ENCODE peak calls at places on chromosomes 1 and 21, in five cellular contexts. One of them, this sample, is unnamed.
A peak's percentile ranks its signal among the peaks of the same experiment; 100 is the strongest.

GRCh38 chr1:180777072-180777689 is 135.5 kb upstream of the KIAA1614 start:
- DNase-seq in PC-3: no peak
- DNase-seq in GM23338: no peak
- DNase-seq in neural progenitor cell: no peak
- DNase-seq in MM.1S: no peak
- DNase-seq in this sample: no peak

GRCh38 chr21:37758997-37759396 is 157.3 kb downstream of the KCNJ6 start:
- DNase-seq in PC-3: peak; percentile 53
- DNase-seq in GM23338: peak; percentile 86
- DNase-seq in neural progenitor cell: peak; percentile 70
- DNase-seq in MM.1S: peak; percentile 40
- DNase-seq in this sample: peak; percentile 4

GRCh38 chr1:34984435-34985062 is 598 bp downstream of the TMEM35B start:
- DNase-seq in PC-3: peak; percentile 37
- DNase-seq in GM23338: no peak
- DNase-seq in neural progenitor cell: peak; percentile 39
- DNase-seq in MM.1S: no peak
- DNase-seq in this sample: no peak

GRCh38 chr1:31164291-31164690 is 75.4 kb downstream of the NKAIN1 start:
- DNase-seq in PC-3: no peak
- DNase-seq in GM23338: no peak
- DNase-seq in neural progenitor cell: no peak
- DNase-seq in MM.1S: no peak
- DNase-seq in this sample: no peak

GRCh38 chr1:69421286-69421685 is 146.4 kb upstream of the LRRC7 start:
- DNase-seq in PC-3: no peak
- DNase-seq in GM23338: no peak
- DNase-seq in neural progenitor cell: no peak
- DNase-seq in MM.1S: no peak
- DNase-seq in this sample: no peak

GRCh38 chr21:18764720-18765119 is 361.1 kb upstream of the TMPRSS15 start:
- DNase-seq in PC-3: no peak
- DNase-seq in GM23338: no peak
- DNase-seq in neural progenitor cell: no peak
- DNase-seq in MM.1S: no peak
- DNase-seq in this sample: no peak

GRCh38 chr21:17799414-17800164 is 19.6 kb downstream of the C21orf91 start:
- DNase-seq in PC-3: no peak
- DNase-seq in GM23338: no peak
- DNase-seq in neural progenitor cell: no peak
- DNase-seq in MM.1S: no peak
- DNase-seq in this sample: no peak

GRCh38 chr1:155977607-155978324 is 581 bp downstream of the ARHGEF2 start:
- DNase-seq in PC-3: peak; percentile 31
- DNase-seq in GM23338: peak; percentile 56
- DNase-seq in neural progenitor cell: peak; percentile 67
- DNase-seq in MM.1S: peak; percentile 51
- DNase-seq in this sample: no peak

GRCh38 chr1:7298749-7299151 is 472.3 kb upstream of the VAMP3 start:
- DNase-seq in PC-3: peak; percentile 7
- DNase-seq in GM23338: no peak
- DNase-seq in neural progenitor cell: no peak
- DNase-seq in MM.1S: no peak
- DNase-seq in this sample: no peak

GRCh38 chr1:201282931-201283829 is at the start of gene PKP1:
- DNase-seq in PC-3: peak; percentile 100
- DNase-seq in GM23338: peak; percentile 65
- DNase-seq in neural progenitor cell: peak; percentile 38
- DNase-seq in MM.1S: no peak
- DNase-seq in this sample: no peak

GRCh38 chr1:201042663-201043461 is 19.3 kb upstream of the KIF21B start:
- DNase-seq in PC-3: peak; percentile 92
- DNase-seq in GM23338: peak; percentile 90
- DNase-seq in neural progenitor cell: peak; percentile 85
- DNase-seq in MM.1S: peak; percentile 81
- DNase-seq in this sample: peak; percentile 52

GRCh38 chr1:47682198-47682597 is 244.4 kb downstream of the FOXD2 start:
- DNase-seq in PC-3: no peak
- DNase-seq in GM23338: no peak
- DNase-seq in neural progenitor cell: no peak
- DNase-seq in MM.1S: no peak
- DNase-seq in this sample: no peak

GRCh38 chr1:12617901-12618660 is at the start of gene DHRS3:
- DNase-seq in PC-3: peak; percentile 89
- DNase-seq in GM23338: peak; percentile 91
- DNase-seq in neural progenitor cell: peak; percentile 92
- DNase-seq in MM.1S: peak; percentile 37
- DNase-seq in this sample: peak; percentile 65

GRCh38 chr1:223135176-223135575 is 7.9 kb downstream of the TLR5 start:
- DNase-seq in PC-3: peak; percentile 94
- DNase-seq in GM23338: no peak
- DNase-seq in neural progenitor cell: no peak
- DNase-seq in MM.1S: no peak
- DNase-seq in this sample: peak; percentile 47

GRCh38 chr1:26468911-26469310 is 3.3 kb upstream of the HMGN2 start:
- DNase-seq in PC-3: no peak
- DNase-seq in GM23338: no peak
- DNase-seq in neural progenitor cell: peak; percentile 50
- DNase-seq in MM.1S: no peak
- DNase-seq in this sample: peak; percentile 62

GRCh38 chr21:29146726-29147125 is 16.3 kb downstream of the MAP3K7CL start:
- DNase-seq in PC-3: no peak
- DNase-seq in GM23338: no peak
- DNase-seq in neural progenitor cell: no peak
- DNase-seq in MM.1S: no peak
- DNase-seq in this sample: no peak

GRCh38 chr21:29145837-29146453 is 15.5 kb downstream of the MAP3K7CL start:
- DNase-seq in PC-3: no peak
- DNase-seq in GM23338: no peak
- DNase-seq in neural progenitor cell: no peak
- DNase-seq in MM.1S: no peak
- DNase-seq in this sample: no peak

GRCh38 chr21:29145354-29145782 is 14.9 kb downstream of the MAP3K7CL start:
- DNase-seq in PC-3: peak; percentile 97
- DNase-seq in GM23338: no peak
- DNase-seq in neural progenitor cell: no peak
- DNase-seq in MM.1S: no peak
- DNase-seq in this sample: no peak

GRCh38 chr21:29149771-29150425 is 19.5 kb downstream of the MAP3K7CL start:
- DNase-seq in PC-3: peak; percentile 64
- DNase-seq in GM23338: no peak
- DNase-seq in neural progenitor cell: no peak
- DNase-seq in MM.1S: no peak
- DNase-seq in this sample: no peak

GRCh38 chr21:29148535-29148934 is 18.1 kb downstream of the MAP3K7CL start:
- DNase-seq in PC-3: no peak
- DNase-seq in GM23338: no peak
- DNase-seq in neural progenitor cell: no peak
- DNase-seq in MM.1S: no peak
- DNase-seq in this sample: no peak
- H3F3A ChIP-seq in PC-3: no peaks in the 10 kb centered on the region
- H3F3A ChIP-seq in GM23338: no peaks in the 10 kb centered on the region
- H3F3A ChIP-seq in neural progenitor cell: no peaks in the 10 kb centered on the region
- H3F3A ChIP-seq in MM.1S: no peaks in the 10 kb centered on the region
- H3F3A ChIP-seq in this sample: peaks cover 18% of the 10 kb centered on the region

GRCh38 chr1:91527781-91528180 is 27.1 kb downstream of the CDC7 start:
- DNase-seq in PC-3: no peak
- DNase-seq in GM23338: no peak
- DNase-seq in neural progenitor cell: no peak
- DNase-seq in MM.1S: no peak
- DNase-seq in this sample: no peak

GRCh38 chr1:91526496-91526895 is 25.8 kb downstream of the CDC7 start:
- DNase-seq in PC-3: no peak
- DNase-seq in GM23338: no peak
- DNase-seq in neural progenitor cell: no peak
- DNase-seq in MM.1S: no peak
- DNase-seq in this sample: no peak

GRCh38 chr1:91535441-91535840 is 34.8 kb downstream of the CDC7 start:
- DNase-seq in PC-3: no peak
- DNase-seq in GM23338: no peak
- DNase-seq in neural progenitor cell: no peak
- DNase-seq in MM.1S: no peak
- DNase-seq in this sample: no peak

GRCh38 chr1:91533625-91534024 is 33.0 kb downstream of the CDC7 start:
- DNase-seq in PC-3: no peak
- DNase-seq in GM23338: no peak
- DNase-seq in neural progenitor cell: no peak
- DNase-seq in MM.1S: no peak
- DNase-seq in this sample: no peak

DNA sequence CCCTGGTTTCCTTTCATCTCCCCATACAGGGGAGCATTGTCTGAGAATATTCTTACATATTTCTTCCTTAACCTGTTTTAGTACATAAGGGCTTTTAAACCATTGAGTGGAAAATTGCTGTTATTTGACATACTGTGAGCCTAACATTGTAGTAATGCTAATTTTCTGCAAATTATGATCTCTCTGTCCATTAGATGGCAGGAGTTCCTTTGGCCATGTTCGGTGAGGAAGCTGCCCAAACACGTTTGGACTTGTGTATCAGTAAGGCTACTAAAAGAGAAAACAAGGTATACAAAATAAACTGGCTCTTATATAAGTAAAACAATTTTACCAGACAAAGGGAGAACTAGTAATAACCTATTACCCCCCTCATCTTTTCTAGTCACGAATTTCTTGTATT is 29.2 kb downstream of the CDC7 start:
- DNase-seq in PC-3: peak; percentile 58
- DNase-seq in GM23338: no peak
- DNase-seq in neural progenitor cell: no peak
- DNase-seq in MM.1S: no peak
- DNase-seq in this sample: peak; percentile 58
- TF ChIP-seq CTCF in PC-3: peak; percentile 71
- TF ChIP-seq CTCF in GM23338: peak; percentile 51
- TF ChIP-seq CTCF in neural progenitor cell: peak; percentile 50
- TF ChIP-seq CTCF in MM.1S: peak; percentile 19
- TF ChIP-seq CTCF in this sample: peak; percentile 83

GRCh38 chr1:9058465-9058864 is 11.0 kb downstream of the SLC2A5 start:
- DNase-seq in PC-3: no peak
- DNase-seq in GM23338: no peak
- DNase-seq in neural progenitor cell: peak; percentile 24
- DNase-seq in MM.1S: no peak
- DNase-seq in this sample: no peak

GRCh38 chr1:9059944-9060744 is 9.3 kb downstream of the SLC2A5 start:
- DNase-seq in PC-3: no peak
- DNase-seq in GM23338: no peak
- DNase-seq in neural progenitor cell: no peak
- DNase-seq in MM.1S: no peak
- DNase-seq in this sample: no peak

GRCh38 chr1:9062846-9063245 is 6.6 kb downstream of the SLC2A5 start:
- DNase-seq in PC-3: no peak
- DNase-seq in GM23338: no peak
- DNase-seq in neural progenitor cell: no peak
- DNase-seq in MM.1S: no peak
- DNase-seq in this sample: no peak

GRCh38 chr1:9061949-9062555 is 7.4 kb downstream of the SLC2A5 start:
- DNase-seq in PC-3: no peak
- DNase-seq in GM23338: no peak
- DNase-seq in neural progenitor cell: no peak
- DNase-seq in MM.1S: no peak
- DNase-seq in this sample: no peak

DNA sequence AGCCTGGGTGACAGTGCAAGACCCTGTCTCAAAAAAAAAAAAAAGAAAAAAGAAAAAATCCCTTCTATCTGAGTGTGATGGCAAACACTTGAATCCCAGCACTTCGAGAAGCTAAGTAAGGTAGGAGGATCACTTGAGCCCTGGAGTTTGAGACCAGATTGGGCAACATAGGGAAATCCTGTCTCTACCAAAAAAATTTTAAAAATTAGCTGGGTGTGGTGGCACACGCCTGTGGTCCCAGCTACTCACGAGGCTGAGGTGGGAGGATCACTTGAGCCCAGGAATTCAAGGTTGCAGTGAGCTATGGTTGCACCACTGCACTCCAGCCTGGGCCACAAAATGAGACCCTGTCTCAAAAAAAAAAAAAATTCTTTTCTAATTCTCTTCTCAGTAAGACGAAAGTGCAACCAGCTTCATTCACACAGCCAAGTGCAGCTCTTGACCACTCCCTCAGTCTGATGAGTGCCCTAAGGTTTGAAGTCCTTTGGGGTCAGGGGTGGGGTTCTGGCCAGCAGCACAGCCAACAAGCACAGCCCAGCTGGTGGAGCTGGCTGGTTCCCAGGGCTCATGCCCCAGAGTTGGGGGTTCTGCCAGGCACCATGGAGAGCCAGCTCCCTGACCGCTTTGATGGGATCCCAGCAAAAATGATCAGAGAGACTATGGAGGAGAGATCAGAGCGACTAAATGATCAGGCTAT is 8.0 kb downstream of the SLC2A5 start:
- DNase-seq in PC-3: no peak
- DNase-seq in GM23338: no peak
- DNase-seq in neural progenitor cell: no peak
- DNase-seq in MM.1S: no peak
- DNase-seq in this sample: no peak
- H3F3A ChIP-seq in PC-3: no peaks in the 10 kb centered on the region
- H3F3A ChIP-seq in GM23338: no peaks in the 10 kb centered on the region
- H3F3A ChIP-seq in neural progenitor cell: peaks cover 8% of the 10 kb centered on the region
- H3F3A ChIP-seq in MM.1S: no peaks in the 10 kb centered on the region
- H3F3A ChIP-seq in this sample: no peaks in the 10 kb centered on the region

DNA sequence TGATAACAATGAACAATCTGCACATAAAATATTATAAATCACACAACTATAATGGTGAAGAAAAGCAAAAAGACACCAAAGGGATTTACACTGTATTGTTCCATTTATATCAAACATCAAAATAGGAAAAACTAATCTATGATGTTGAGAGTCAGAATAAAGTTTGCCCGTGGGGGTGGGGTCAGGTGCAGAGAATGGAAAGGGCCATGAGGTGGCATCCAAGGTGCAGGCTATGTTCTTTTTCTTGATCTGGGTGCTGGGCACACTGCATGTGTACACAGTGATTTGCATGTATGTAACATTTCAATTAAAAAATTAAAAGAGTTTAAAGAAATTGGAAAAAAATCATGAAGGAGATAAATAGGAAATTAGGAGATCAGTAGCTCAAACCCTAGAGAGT is 127.3 kb downstream of the DSCAM start:
- DNase-seq in PC-3: no peak
- DNase-seq in GM23338: no peak
- DNase-seq in neural progenitor cell: no peak
- DNase-seq in MM.1S: peak; percentile 48
- DNase-seq in this sample: no peak
- TF ChIP-seq CTCF in PC-3: no peak
- TF ChIP-seq CTCF in GM23338: peak; percentile 35
- TF ChIP-seq CTCF in neural progenitor cell: no peak
- TF ChIP-seq CTCF in MM.1S: peak; percentile 53
- TF ChIP-seq CTCF in this sample: no peak

DNA sequence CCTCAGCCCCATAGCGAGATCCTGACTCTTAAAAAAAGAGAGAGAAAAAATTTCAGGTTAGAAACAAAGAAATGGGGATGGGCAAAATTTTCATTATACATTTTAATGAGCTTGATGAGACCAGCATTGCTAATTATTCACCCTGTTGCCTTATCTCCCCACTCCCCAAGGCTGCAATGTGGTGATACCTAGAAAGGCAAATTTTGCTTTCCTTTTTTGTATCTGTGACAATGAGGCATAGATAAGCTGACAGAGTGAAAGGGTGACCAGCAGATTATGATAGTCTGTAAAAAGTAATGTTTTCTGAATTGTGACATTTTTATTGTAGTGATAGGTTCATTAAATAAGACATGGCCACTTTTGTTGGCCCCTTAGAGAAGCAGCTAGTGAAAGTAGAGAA is 12.9 kb downstream of the SRRM1 start:
- DNase-seq in PC-3: no peak
- DNase-seq in GM23338: no peak
- DNase-seq in neural progenitor cell: no peak
- DNase-seq in MM.1S: no peak
- DNase-seq in this sample: no peak
- H3F3A ChIP-seq in PC-3: peaks cover 4% of the 10 kb centered on the region
- H3F3A ChIP-seq in GM23338: peaks cover 15% of the 10 kb centered on the region
- H3F3A ChIP-seq in neural progenitor cell: peaks cover 19% of the 10 kb centered on the region
- H3F3A ChIP-seq in MM.1S: no peaks in the 10 kb centered on the region
- H3F3A ChIP-seq in this sample: peaks cover 32% of the 10 kb centered on the region